ENCODE peak calls at places on chromosomes 11 and 22, in four cellular contexts. N is RWPE1, J is mesendoderm, B is aorta. M is an unnamed sample.

GRCh38 chr11:9210224-9210921 is 54.8 kb downstream of the DENND5A start:
- DNase-seq in B (no peak), N (no peak), J (peak; percentile 28), M (no peak)

GRCh38 chr11:78961186-78961782 is 386.6 kb upstream of the NARS2 start:
- DNase-seq in N (peak; percentile 81), J (peak; percentile 92), B (no peak), M (no peak)

GRCh38 chr11:69644071-69644961 is 3.4 kb downstream of the CCND1 start:
- DNase-seq in J (no peak), N (no peak), B (peak; percentile 87), M (peak; percentile 70)

GRCh38 chr11:43367382-43368178 is 8.9 kb downstream of the TTC17 start:
- DNase-seq in B (no peak), J (no peak), N (no peak), M (no peak)

GRCh38 chr11:105862736-105863367 is 159.2 kb downstream of the MSANTD4 start:
- DNase-seq in N (peak; percentile 34), J (peak; percentile 57), B (no peak), M (peak; percentile 52)

GRCh38 chr11:104003491-104003890 is 32.9 kb upstream of the DDI1 start:
- DNase-seq in N (no peak), J (no peak), B (no peak), M (peak; percentile 42)

GRCh38 chr11:5684627-5685362 is at the start of gene TRIM5:
- DNase-seq in B (peak; percentile 92), J (peak; percentile 98), N (peak; percentile 97), M (peak; percentile 99)

GRCh38 chr11:70233511-70233919 is 30.4 kb downstream of the FADD start:
- DNase-seq in B (no peak), J (no peak), N (peak; percentile 97), M (peak; percentile 89)

GRCh38 chr11:106475181-106475580 is 397.7 kb downstream of the AASDHPPT start:
- DNase-seq in N (no peak), B (no peak), J (no peak), M (no peak)

GRCh38 chr22:26949193-26949592 is 291.8 kb downstream of the MIAT start:
- DNase-seq in J (peak; percentile 15), N (peak; percentile 8), B (peak; percentile 76), M (peak; percentile 1)

GRCh38 chr11:69430566-69430965 is 50.9 kb upstream of the LINC01488 start:
- DNase-seq in B (no peak), J (no peak), N (no peak), M (no peak)

GRCh38 chr11:16790484-16791240 is 52.2 kb downstream of the C11orf58 start:
- DNase-seq in B (peak; percentile 72), N (no peak), J (no peak), M (no peak)

GRCh38 chr11:16793511-16793910 is 55.1 kb downstream of the C11orf58 start:
- DNase-seq in B (peak; percentile 69), J (no peak), N (no peak), M (no peak)

GRCh38 chr11:16793009-16793408 is 54.6 kb downstream of the C11orf58 start:
- DNase-seq in J (no peak), B (peak; percentile 59), N (no peak), M (no peak)

GRCh38 chr11:16791494-16791961 is 53.1 kb downstream of the C11orf58 start:
- DNase-seq in N (peak; percentile 84), J (peak; percentile 22), B (peak; percentile 80), M (peak; percentile 96)

DNA sequence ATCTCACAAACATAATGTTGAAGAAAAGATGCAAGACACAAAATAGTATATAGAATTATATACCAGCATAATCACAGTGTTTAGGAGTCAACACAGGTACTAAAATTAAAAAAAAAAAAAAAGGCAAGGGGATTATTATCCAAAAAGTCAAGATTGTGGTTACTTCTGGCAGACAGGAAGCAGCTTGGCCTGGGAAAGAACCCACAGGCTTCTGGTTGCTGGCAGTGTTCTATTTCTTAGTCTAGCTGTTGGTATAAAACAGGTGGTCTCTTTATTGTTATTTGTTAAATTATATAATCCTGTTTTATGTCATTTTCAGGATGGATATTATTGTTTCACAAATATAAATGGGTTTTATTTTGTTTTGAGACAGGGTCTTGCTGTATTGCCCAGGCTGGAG is 54.0 kb downstream of the C11orf58 start:
- DNase-seq in B (peak; percentile 9), J (no peak), N (no peak), M (no peak)
- H3K27ac ChIP-seq in B (peak overlapping the region; percentile 72), J (no peak overlapping the region), N (peak overlapping the region; percentile 38), M (peak overlapping the region; percentile 95)

DNA sequence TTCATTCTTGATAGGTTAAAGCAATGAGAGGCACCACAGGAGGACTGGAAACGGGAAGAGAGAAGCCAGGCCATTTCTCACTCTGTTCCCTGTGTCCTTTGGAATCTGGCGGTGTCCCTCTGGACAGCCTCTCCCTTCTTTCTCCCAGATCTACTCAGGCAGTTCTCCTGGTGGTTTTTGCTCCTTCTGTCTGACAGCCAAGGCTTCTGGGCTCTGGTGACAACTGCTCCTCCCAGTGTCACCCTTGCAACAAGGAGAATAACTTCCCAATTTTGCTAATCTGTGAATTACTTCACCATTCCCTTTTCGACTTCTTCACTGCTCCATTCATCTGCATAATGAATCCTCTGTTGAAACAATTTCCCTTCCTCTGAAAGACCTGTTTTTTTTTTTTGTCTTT is 56.4 kb upstream of the PDE3B start:
- DNase-seq in B (no peak), J (no peak), N (no peak), M (no peak)
- H3K27ac ChIP-seq in B (no peak overlapping the region), J (no peak overlapping the region), N (no peak overlapping the region), M (no peak overlapping the region)

DNA sequence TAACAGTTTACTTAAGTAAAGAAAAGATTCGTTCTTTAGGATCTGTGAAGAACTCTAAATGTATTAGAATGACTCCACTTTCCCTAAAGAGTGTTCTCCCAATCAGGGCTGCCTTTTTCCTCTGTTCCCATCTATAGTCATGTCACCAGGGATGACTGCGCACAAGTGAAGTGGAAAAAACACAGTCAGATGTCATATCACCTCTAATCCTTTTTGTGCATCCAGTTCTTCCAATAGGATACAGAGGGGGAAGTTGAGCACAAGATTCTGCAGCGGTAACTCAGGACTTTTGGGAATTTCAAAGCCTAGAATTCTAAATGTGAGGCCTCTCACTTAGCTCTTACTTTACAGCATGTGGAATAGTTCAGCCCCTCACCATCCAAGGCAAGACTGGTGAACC is 602.6 kb downstream of the NTM start:
- DNase-seq in B (no peak), J (no peak), N (no peak), M (no peak)
- H3K27ac ChIP-seq in B (no peak overlapping the region), J (no peak overlapping the region), N (no peak overlapping the region), M (no peak overlapping the region)

GRCh38 chr11:94771390-94771789 is 3.2 kb downstream of the AMOTL1 start:
- DNase-seq in N (no peak), B (no peak), J (no peak), M (no peak)

GRCh38 chr11:94768602-94769511 is 701 bp downstream of the AMOTL1 start:
- DNase-seq in B (peak; percentile 85), J (no peak), N (no peak), M (no peak)

GRCh38 chr11:94770563-94771120 is 2.5 kb downstream of the AMOTL1 start:
- DNase-seq in N (no peak), J (no peak), B (no peak), M (no peak)

GRCh38 chr11:94767701-94768601 is at the start of gene AMOTL1:
- DNase-seq in J (peak; percentile 99), B (peak; percentile 98), N (peak; percentile 68), M (peak; percentile 84)

GRCh38 chr11:94769897-94770296 is 1.7 kb downstream of the AMOTL1 start:
- DNase-seq in J (no peak), N (no peak), B (no peak), M (no peak)
- H3K27ac ChIP-seq in J (no peak overlapping the region), N (peak overlapping the region; percentile 94), B (peak overlapping the region; percentile 54), M (no peak overlapping the region)

GRCh38 chr11:126628450-126628789 is 272.9 kb downstream of the ST3GAL4 start:
- DNase-seq in J (no peak), N (no peak), B (no peak), M (no peak)
- H3K27ac ChIP-seq in J (no peak overlapping the region), N (no peak overlapping the region), B (no peak overlapping the region), M (no peak overlapping the region)

GRCh38 chr22:38490915-38491314 is 15.2 kb downstream of the DDX17 start:
- DNase-seq in N (no peak), J (no peak), B (no peak), M (peak; percentile 21)

GRCh38 chr22:38489142-38489541 is 17.0 kb downstream of the DDX17 start:
- DNase-seq in B (no peak), N (no peak), J (no peak), M (no peak)

GRCh38 chr22:38487946-38488345 is 18.2 kb downstream of the DDX17 start:
- DNase-seq in B (no peak), J (no peak), N (no peak), M (no peak)

GRCh38 chr22:38490475-38490874 is 15.6 kb downstream of the DDX17 start:
- DNase-seq in B (no peak), N (no peak), J (no peak), M (no peak)

GRCh38 chr22:38489561-38490133 is 16.5 kb downstream of the DDX17 start:
- DNase-seq in J (no peak), B (no peak), N (no peak), M (no peak)
- H3K27ac ChIP-seq in J (no peak overlapping the region), B (no peak overlapping the region), N (no peak overlapping the region), M (no peak overlapping the region)

GRCh38 chr11:35765211-35765610 is 102.6 kb downstream of the TRIM44 start:
- DNase-seq in J (no peak), N (no peak), B (no peak), M (no peak)
- H3K27ac ChIP-seq in J (no peak overlapping the region), N (no peak overlapping the region), B (no peak overlapping the region), M (no peak overlapping the region)